ENCODE peak calls at places on chromosomes 5 and 9, in eight cellular contexts. H is fibroblast of the aortic adventitia, A is breast epithelium, M is adrenal gland, F is psoas muscle, N is fibroblast of pulmonary artery, P is BJ, C is foreskin fibroblast. S is an unnamed sample.

GRCh38 chr5:35859101-35859661 is 2.5 kb downstream of the IL7R start:
- DNase-seq in F (no peak), N (peak; percentile 19), C (no peak), M (no peak), A (no peak), P (no peak), H (peak; percentile 24), S (peak; percentile 74)

GRCh38 chr5:179860301-179860700 is 1.7 kb upstream of the MRNIP start:
- DNase-seq in M (no peak), N (no peak), F (no peak), A (no peak), H (no peak), C (no peak), P (no peak), S (no peak)

GRCh38 chr5:109877670-109878045 is 187.9 kb downstream of the MAN2A1 start:
- DNase-seq in F (no peak), N (no peak), H (no peak), M (no peak), P (no peak), C (peak; percentile 34), A (no peak), S (no peak)

GRCh38 chr5:147743012-147743411 is 39.5 kb downstream of the JAKMIP2 start:
- DNase-seq in H (no peak), A (no peak), P (no peak), M (no peak), C (no peak), F (no peak), N (no peak), S (no peak)

GRCh38 chr5:146890733-146891440 is 12.3 kb upstream of the PPP2R2B start:
- DNase-seq in F (no peak), H (peak; percentile 2), A (no peak), M (no peak), P (no peak), C (no peak), N (peak; percentile 23), S (no peak)

GRCh38 chr5:94908889-94909480 is 290.5 kb downstream of the SLF1 start:
- DNase-seq in N (peak; percentile 67), H (peak; percentile 64), F (no peak), P (no peak), C (peak; percentile 26), A (no peak), M (no peak), S (peak; percentile 41)

GRCh38 chr9:109471994-109472393 is 26.1 kb downstream of the PTPN3 start:
- DNase-seq in H (no peak), M (no peak), P (no peak), F (no peak), C (no peak), A (no peak), N (peak; percentile 16), S (no peak)

GRCh38 chr5:127002390-127002789 is 28.0 kb downstream of the MARCHF3 start:
- DNase-seq in M (no peak), A (no peak), H (peak; percentile 63), N (peak; percentile 82), F (no peak), C (no peak), P (peak; percentile 28), S (peak; percentile 82)

GRCh38 chr9:69204869-69205268 is 30.8 kb downstream of the TJP2 start:
- DNase-seq in F (no peak), H (peak; percentile 89), M (peak; percentile 62), N (peak; percentile 75), A (no peak), C (peak; percentile 54), P (no peak), S (peak; percentile 77)

GRCh38 chr9:105037139-105037538 is 109.2 kb upstream of the ABCA1 start:
- DNase-seq in P (no peak), A (no peak), M (no peak), C (no peak), N (no peak), H (no peak), F (no peak), S (no peak)

GRCh38 chr5:72817076-72817476 is 615 bp downstream of the TNPO1 start:
- DNase-seq in P (no peak), C (peak; percentile 66), A (peak; percentile 35), M (peak; percentile 63), H (peak; percentile 70), N (peak; percentile 78), F (peak; percentile 77), S (peak; percentile 64)

GRCh38 chr5:175025046-175025445 is 300.7 kb downstream of the MSX2 start:
- DNase-seq in H (no peak), C (no peak), P (no peak), A (no peak), M (no peak), F (no peak), N (no peak), S (no peak)

GRCh38 chr5:23627976-23628375 is 120.6 kb downstream of the PRDM9 start:
- DNase-seq in H (no peak), P (no peak), A (no peak), F (no peak), N (peak; percentile 22), M (no peak), C (no peak), S (no peak)

GRCh38 chr5:162209005-162209605 is 141.5 kb downstream of the GABRG2 start:
- DNase-seq in N (no peak), A (no peak), H (no peak), F (no peak), M (peak; percentile 59), P (no peak), C (no peak), S (no peak)

GRCh38 chr9:137070906-137071275 is 534 bp upstream of the SAPCD2 start:
- DNase-seq in F (no peak), H (no peak), P (no peak), A (no peak), M (no peak), C (no peak), N (no peak), S (no peak)

GRCh38 chr9:137067860-137068538 is 2.4 kb downstream of the SAPCD2 start:
- DNase-seq in A (peak; percentile 82), M (peak; percentile 78), P (no peak), C (peak; percentile 47), H (peak; percentile 81), F (peak; percentile 87), N (peak; percentile 83), S (peak; percentile 66)

GRCh38 chr9:137069508-137070071 is 767 bp downstream of the SAPCD2 start:
- DNase-seq in M (no peak), P (no peak), A (no peak), F (no peak), N (no peak), H (no peak), C (no peak), S (no peak)

GRCh38 chr9:137070201-137070905 is at the start of gene SAPCD2:
- DNase-seq in N (peak; percentile 81), A (peak; percentile 85), F (peak; percentile 92), P (no peak), H (peak; percentile 76), M (peak; percentile 86), C (peak; percentile 81), S (peak; percentile 77)

DNA sequence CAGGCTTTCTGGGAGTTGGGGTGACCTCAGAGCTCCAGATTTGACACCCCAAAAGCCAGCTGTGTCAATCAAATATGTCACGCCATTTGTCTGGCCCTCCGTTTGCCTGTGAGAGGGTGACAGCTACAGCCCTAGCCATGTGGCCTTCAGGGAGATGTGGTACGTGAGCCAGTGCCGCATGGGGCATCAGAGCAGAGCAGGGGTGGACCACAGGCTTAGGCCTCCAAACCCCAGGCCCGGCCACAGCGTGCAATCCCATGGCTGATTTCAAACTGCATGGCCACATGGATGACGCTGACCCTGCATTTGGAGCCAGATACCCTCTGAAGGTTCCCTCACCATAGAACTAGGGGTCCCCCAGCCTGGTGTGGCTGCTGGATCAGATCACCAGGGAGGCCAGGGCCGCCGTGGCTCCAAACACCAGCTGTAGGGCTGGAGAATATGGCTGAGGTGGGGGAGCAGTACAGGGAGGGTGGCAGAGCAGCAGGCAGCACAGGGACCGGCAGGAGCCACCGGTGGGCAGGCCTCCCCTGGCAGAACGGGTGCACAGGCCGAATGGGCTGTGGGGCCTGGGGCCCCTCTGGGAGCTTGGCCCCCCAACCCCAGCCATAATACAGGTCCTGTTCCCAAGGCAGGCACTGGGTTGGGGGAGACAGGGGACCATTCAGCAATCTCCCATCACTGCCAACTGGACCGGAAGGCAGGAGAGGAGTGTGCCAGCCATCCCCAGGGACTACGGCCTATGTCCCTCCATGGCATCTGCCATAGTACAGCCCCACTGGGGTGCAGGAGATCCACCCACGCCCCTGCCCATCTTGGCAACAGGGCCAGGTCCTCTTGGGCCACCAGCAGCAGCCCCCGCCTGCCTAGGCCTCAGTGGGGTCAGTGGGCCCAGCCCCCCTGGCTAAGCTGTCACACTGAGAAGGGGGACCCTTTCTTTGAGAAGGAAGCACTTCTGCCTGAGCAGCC is 1.5 kb downstream of the SAPCD2 start:
- DNase-seq in M (no peak), A (no peak), C (no peak), F (no peak), P (no peak), N (no peak), H (no peak), S (no peak)
- H3K4me3 ChIP-seq in M (no peak overlapping the region), A (no peak overlapping the region), C (peak overlapping the region; percentile 2), F (no peak overlapping the region), P (no peak overlapping the region), N (no peak overlapping the region), H (peak overlapping the region; percentile 5), S (no peak overlapping the region)

GRCh38 chr5:172173771-172174170 is 14.3 kb downstream of the STK10 start:
- DNase-seq in C (no peak), P (no peak), N (peak; percentile 46), A (no peak), F (no peak), M (no peak), H (peak; percentile 16), S (peak; percentile 35)
- H3K4me3 ChIP-seq in C (no peak overlapping the region), P (no peak overlapping the region), N (no peak overlapping the region), A (no peak overlapping the region), F (no peak overlapping the region), M (no peak overlapping the region), H (no peak overlapping the region), S (no peak overlapping the region)

GRCh38 chr9:121650220-121651013 is 1.0 kb upstream of the DAB2IP start:
- DNase-seq in P (no peak), F (peak; percentile 72), H (no peak), N (peak; percentile 17), C (no peak), A (no peak), M (no peak), S (no peak)
- H3K4me3 ChIP-seq in P (no peak overlapping the region), F (peak overlapping the region; percentile 73), H (no peak overlapping the region), N (no peak overlapping the region), C (no peak overlapping the region), A (no peak overlapping the region), M (no peak overlapping the region), S (no peak overlapping the region)

DNA sequence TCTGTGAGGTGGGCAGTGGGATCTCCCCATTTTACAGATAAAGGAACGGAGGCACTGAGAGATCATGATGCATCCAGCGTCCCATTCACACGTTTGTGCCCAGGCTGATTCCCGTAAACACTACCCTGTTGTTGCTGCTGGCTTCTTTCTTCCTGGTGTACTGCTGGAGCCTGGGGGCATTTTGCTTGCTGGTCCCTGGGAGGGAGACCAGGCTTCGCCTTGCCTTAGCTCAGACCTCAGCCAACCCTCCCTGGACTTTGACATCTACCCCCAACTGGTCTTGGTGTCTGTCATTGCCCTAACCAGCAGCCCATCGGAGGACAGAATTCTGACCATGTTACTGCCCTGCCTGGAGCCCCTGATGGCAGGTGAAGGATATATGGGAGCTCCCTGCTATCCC is 82.4 kb downstream of the ZNF618 start:
- DNase-seq in P (no peak), N (no peak), F (no peak), H (no peak), C (no peak), A (no peak), M (no peak), S (no peak)
- H3K4me3 ChIP-seq in P (no peak overlapping the region), N (no peak overlapping the region), F (no peak overlapping the region), H (no peak overlapping the region), C (no peak overlapping the region), A (no peak overlapping the region), M (no peak overlapping the region), S (no peak overlapping the region)